ENCODE peak calls at places on chromosomes 6 and 20, in six cellular contexts. U is H1, Z is HepG2, A is GM12878, T is K562, Y is GM12891. F is an unnamed sample.

GRCh38 chr6:114085206-114085605 is 114.3 kb upstream of the HDAC2 start:
- DNase-seq in A (no peak), T (no peak), Z (no peak), U (no peak), Y (no peak), F (no peak)

GRCh38 chr20:3674447-3674846 is 7.4 kb downstream of the ADAM33 start:
- DNase-seq in Y (no peak), T (no peak), U (no peak), A (no peak), Z (no peak), F (no peak)

GRCh38 chr6:33702345-33702977 is 9.0 kb downstream of the UQCC2 start:
- DNase-seq in T (peak), Y (no peak), A (no peak), U (no peak), Z (peak), F (no peak)

GRCh38 chr6:24933868-24934401 is 1.8 kb downstream of the RIPOR2 start:
- DNase-seq in Z (peak), U (no peak), T (peak), A (no peak), Y (no peak), F (no peak)

GRCh38 chr6:134115715-134116074 is 63.3 kb upstream of the SLC2A12 start:
- DNase-seq in A (no peak), T (no peak), Y (no peak), U (no peak), Z (no peak), F (no peak)

GRCh38 chr6:166608819-166609218 is 18.2 kb downstream of the RPS6KA2 start:
- DNase-seq in Y (no peak), U (no peak), A (no peak), Z (no peak), T (no peak), F (no peak)

GRCh38 chr20:714453-714852 is 38.9 kb upstream of the SCRT2 start:
- DNase-seq in T (no peak), Z (no peak), U (no peak), A (no peak), Y (no peak), F (no peak)

GRCh38 chr20:25053207-25054132 is 4.5 kb downstream of the ACSS1 start:
- DNase-seq in Z (no peak), U (no peak), A (no peak), T (no peak), Y (no peak), F (no peak)

GRCh38 chr20:19074828-19075516 is 137.5 kb upstream of the SLC24A3 start:
- DNase-seq in A (peak), U (no peak), Y (no peak), Z (no peak), T (no peak), F (peak)

GRCh38 chr6:117270121-117270959 is 5.0 kb downstream of the VGLL2 start:
- DNase-seq in Z (no peak), Y (no peak), U (no peak), A (no peak), T (no peak), F (no peak)

GRCh38 chr6:125918681-125919566 is 37.6 kb upstream of the HINT3 start:
- DNase-seq in Z (peak), Y (peak), A (peak), U (no peak), T (no peak), F (no peak)

GRCh38 chr6:42100029-42100901 is 42.2 kb downstream of the C6orf132 start:
- DNase-seq in T (peak), Y (no peak), Z (peak), U (no peak), A (no peak), F (no peak)

GRCh38 chr6:147222160-147222838 is 18.1 kb downstream of the STXBP5 start:
- DNase-seq in Y (no peak), Z (peak), U (no peak), A (no peak), T (peak), F (no peak)

GRCh38 chr20:237479-237878 is 10.4 kb downstream of the DEFB129 start:
- DNase-seq in U (no peak), Z (no peak), A (no peak), Y (no peak), T (no peak), F (no peak)

GRCh38 chr6:7139835-7140470 is 32.2 kb downstream of the RREB1 start:
- DNase-seq in A (no peak), U (no peak), T (no peak), Z (peak), Y (no peak), F (no peak)

GRCh38 chr20:52340036-52340634 is 148.6 kb upstream of the ZFP64 start:
- DNase-seq in U (no peak), Z (peak), Y (no peak), T (peak), A (no peak), F (no peak)

GRCh38 chr6:98581725-98582124 is 252.6 kb upstream of the POU3F2 start:
- DNase-seq in Z (no peak), U (no peak), A (no peak), T (no peak), Y (no peak), F (no peak)

GRCh38 chr20:5531318-5532081 is 214.7 kb upstream of the PROKR2 start:
- DNase-seq in T (no peak), U (no peak), Z (no peak), Y (no peak), A (no peak), F (no peak)

GRCh38 chr6:141195251-141195832 is 937.4 kb upstream of the GJE1 start:
- DNase-seq in U (no peak), Y (no peak), T (no peak), A (no peak), Z (peak), F (no peak)

GRCh38 chr20:50244352-50245149 is 53.9 kb downstream of the CEBPB start:
- DNase-seq in Z (no peak), A (no peak), U (no peak), Y (no peak), T (no peak), F (no peak)

GRCh38 chr6:26019261-26019845 is 56.8 kb downstream of the TRIM38 start:
- DNase-seq in Y (no peak), U (no peak), T (no peak), Z (no peak), A (no peak), F (no peak)

GRCh38 chr6:115838763-115839401 is 221.8 kb downstream of the FRK start:
- DNase-seq in Z (peak), Y (peak), T (peak), A (no peak), U (peak), F (no peak)

GRCh38 chr6:158041370-158041769 is 59.7 kb downstream of the SYNJ2 start:
- DNase-seq in U (no peak), A (no peak), Z (no peak), T (no peak), Y (no peak), F (no peak)

GRCh38 chr20:13995841-13996240 is 525 bp downstream of the MACROD2 start:
- DNase-seq in A (no peak), T (no peak), Z (no peak), Y (no peak), U (no peak), F (no peak)

GRCh38 chr20:48680650-48681049 is 147.1 kb downstream of the PREX1 start:
- DNase-seq in T (no peak), Y (no peak), U (no peak), A (no peak), Z (no peak), F (no peak)

GRCh38 chr6:119887671-119888070 is 538.1 kb upstream of the MAN1A1 start:
- DNase-seq in Z (no peak), U (no peak), Y (no peak), T (no peak), A (no peak), F (no peak)

GRCh38 chr6:30821862-30822784 is 62.2 kb upstream of the DDR1 start:
- DNase-seq in U (no peak), A (no peak), Z (peak), Y (peak), T (peak), F (no peak)

GRCh38 chr6:127971945-127972391 is 71.1 kb upstream of the THEMIS start:
- DNase-seq in Z (peak), T (no peak), Y (no peak), A (no peak), U (no peak), F (no peak)

GRCh38 chr6:53280207-53280606 is 68.5 kb downstream of the ELOVL5 start:
- DNase-seq in Y (no peak), U (no peak), T (no peak), A (no peak), Z (no peak), F (no peak)

GRCh38 chr6:3749390-3749978 is 2.0 kb downstream of the PXDC1 start:
- DNase-seq in Z (no peak), Y (no peak), U (no peak), T (peak), A (no peak), F (no peak)
- TF ChIP-seq TAF1 in Z (no peak), Y (no peak), U (no peak), T (no peak), A (no peak), F (no peak)

GRCh38 chr6:151032034-151032433 is 166.5 kb downstream of the MTHFD1L start:
- DNase-seq in Z (no peak), A (no peak), U (no peak), T (no peak), Y (no peak), F (no peak)

GRCh38 chr6:151038616-151039015 is 173.1 kb downstream of the MTHFD1L start:
- DNase-seq in Z (no peak), A (no peak), Y (no peak), T (no peak), U (no peak), F (no peak)

GRCh38 chr6:151041686-151042085 is 176.2 kb downstream of the MTHFD1L start:
- DNase-seq in Z (no peak), A (no peak), Y (no peak), U (no peak), T (no peak), F (no peak)

GRCh38 chr6:151034825-151035781 is 169.6 kb downstream of the MTHFD1L start:
- DNase-seq in Z (no peak), A (no peak), T (no peak), Y (no peak), U (no peak), F (no peak)

GRCh38 chr6:151036869-151037680 is 171.6 kb downstream of the MTHFD1L start:
- DNase-seq in Z (no peak), U (no peak), A (no peak), T (no peak), Y (no peak), F (no peak)
- TF ChIP-seq POLR2A in Z (no peak), U (no peak), A (no peak), T (no peak), Y (no peak), F (no peak)

GRCh38 chr6:159777240-159777904 is 12.0 kb downstream of the TCP1 start:
- DNase-seq in Y (no peak), A (no peak), T (no peak), Z (no peak), U (no peak), F (no peak)
- TF ChIP-seq POLR2AphosphoS5 in Y (peak), A (peak), T (peak), Z (no peak), U (no peak), F (peak)

GRCh38 chr20:33407796-33408195 is 6.5 kb upstream of the CDK5RAP1 start:
- DNase-seq in A (no peak), Z (no peak), U (no peak), T (no peak), Y (no peak), F (no peak)
- TF ChIP-seq TAF1 in A (no peak), Z (no peak), U (no peak), T (no peak), Y (no peak), F (no peak)

GRCh38 chr6:37974943-37975342 is 155.4 kb downstream of the ZFAND3 start:
- DNase-seq in Y (no peak), U (no peak), Z (no peak), T (no peak), A (no peak), F (no peak)
- TF ChIP-seq POLR2A in Y (no peak), U (no peak), Z (no peak), T (no peak), A (no peak), F (no peak)

GRCh38 chr20:35952480-35953410 is 1.6 kb downstream of the SCAND1 start:
- DNase-seq in U (no peak), A (no peak), Y (no peak), Z (peak), T (no peak), F (no peak)

GRCh38 chr20:35950093-35950492 is 4.2 kb downstream of the SCAND1 start:
- DNase-seq in A (no peak), Y (no peak), T (no peak), U (no peak), Z (no peak), F (no peak)

GRCh38 chr20:35944189-35944588 is 10.1 kb downstream of the SCAND1 start:
- DNase-seq in A (no peak), T (no peak), Z (no peak), U (no peak), Y (no peak), F (no peak)

GRCh38 chr20:35947489-35947888 is 6.8 kb downstream of the SCAND1 start:
- DNase-seq in Z (peak), Y (no peak), U (peak), T (no peak), A (no peak), F (no peak)

DNA sequence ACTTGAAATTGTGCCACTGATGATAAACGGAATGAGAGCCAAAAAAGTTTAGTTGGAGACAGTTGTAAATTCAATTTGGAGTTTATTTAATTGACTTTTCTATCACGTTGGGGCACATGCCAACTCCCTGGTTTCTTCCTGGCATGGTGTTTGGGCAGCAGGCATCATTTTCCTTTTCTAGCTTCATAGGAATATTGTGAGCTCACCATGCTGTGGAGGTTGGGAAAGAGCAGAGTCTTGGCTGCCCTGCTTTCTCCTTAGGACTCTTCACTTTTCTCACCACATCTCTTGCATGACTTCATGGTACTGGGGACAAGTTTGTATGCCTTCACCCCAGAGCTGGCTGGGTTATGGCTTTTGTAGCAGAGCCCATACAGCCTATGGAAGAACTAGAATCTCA is 6.4 kb downstream of the SCAND1 start:
- DNase-seq in Y (no peak), T (no peak), Z (no peak), A (no peak), U (no peak), F (no peak)
- TF ChIP-seq POLR2AphosphoS5 in Y (no peak), T (no peak), Z (no peak), A (no peak), U (no peak), F (no peak)

GRCh38 chr6:36350082-36350481 is 13.4 kb upstream of the BNIP5 start:
- DNase-seq in U (no peak), Z (no peak), A (no peak), Y (no peak), T (no peak), F (no peak)

GRCh38 chr6:36351152-36351571 is 14.5 kb upstream of the BNIP5 start:
- DNase-seq in T (no peak), U (no peak), A (no peak), Z (no peak), Y (no peak), F (no peak)

GRCh38 chr6:36349240-36349639 is 12.6 kb upstream of the BNIP5 start:
- DNase-seq in T (no peak), Z (no peak), A (no peak), Y (no peak), U (no peak), F (no peak)

GRCh38 chr6:36352477-36353157 is 15.9 kb upstream of the BNIP5 start:
- DNase-seq in A (no peak), T (no peak), Z (no peak), U (no peak), Y (no peak), F (no peak)

DNA sequence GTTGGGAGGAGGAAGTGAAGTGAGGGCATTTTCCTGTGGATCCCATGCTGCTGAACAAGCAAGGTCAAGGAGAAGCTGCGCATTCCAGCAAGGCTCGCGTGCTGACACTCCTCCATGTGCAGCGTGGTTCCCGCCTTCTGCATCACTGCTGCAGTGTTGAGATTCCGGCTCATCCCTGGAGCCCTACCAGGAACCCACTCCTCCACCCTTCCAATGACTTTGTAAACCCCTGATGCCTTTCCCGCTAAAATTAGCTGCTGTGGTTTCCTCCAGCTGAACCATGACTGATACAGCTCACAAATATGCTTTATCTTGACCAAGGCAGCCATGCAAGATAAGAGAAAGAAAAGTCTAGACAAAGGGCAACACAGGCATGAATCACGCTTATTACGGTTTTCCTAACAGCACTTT is 14.0 kb upstream of the BNIP5 start:
- DNase-seq in Z (no peak), U (no peak), A (no peak), T (peak), Y (no peak), F (no peak)
- TF ChIP-seq TAF1 in Z (no peak), U (no peak), A (no peak), T (no peak), Y (no peak), F (no peak)

GRCh38 chr6:87473419-87473903 is 687 bp downstream of the SLC35A1 start:
- DNase-seq in T (peak), Z (peak), Y (peak), A (peak), U (no peak), F (no peak)
- TF ChIP-seq POLR2A in T (no peak), Z (no peak), Y (no peak), A (no peak), U (no peak), F (no peak)

DNA sequence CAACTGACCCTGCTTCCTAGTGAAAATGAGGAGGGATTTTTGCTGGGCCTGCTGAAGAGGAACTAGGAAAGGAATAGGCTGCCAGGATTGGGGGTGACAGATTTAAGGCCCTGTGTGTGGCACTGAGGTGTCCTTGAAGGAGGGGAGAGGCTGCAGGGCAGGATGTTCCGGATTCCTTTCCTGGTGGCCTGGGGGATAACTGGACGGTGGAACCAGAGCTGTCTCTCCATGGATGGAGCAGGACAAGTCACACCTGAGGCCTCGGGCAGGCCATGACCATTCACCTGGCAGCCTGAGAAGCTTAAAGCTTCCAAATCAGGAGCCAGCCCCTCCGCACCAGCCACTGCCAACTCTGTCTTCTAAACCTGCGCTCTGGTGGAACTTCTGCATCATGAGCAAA is 56.0 kb upstream of the SLC22A23 start:
- DNase-seq in Z (no peak), U (no peak), A (no peak), Y (no peak), T (no peak), F (no peak)
- TF ChIP-seq POLR2AphosphoS5 in Z (no peak), U (no peak), A (no peak), Y (no peak), T (no peak), F (no peak)

F was measured in GM12892.